ENCODE peak calls at places on chromosomes 12 and 14, in four cellular contexts. One of them, this sample, is unnamed.

GRCh38 chr14:51430600-51430999 is 190.6 kb downstream of the TMX1 start:
- DNase-seq in H9: no peak
- DNase-seq in H1: no peak
- DNase-seq in mesendoderm: no peak
- DNase-seq in this sample: no peak

GRCh38 chr12:50032516-50033316 is 7.4 kb upstream of the RACGAP1 start:
- DNase-seq in H9: peak; percentile 70
- DNase-seq in H1: peak; percentile 71
- DNase-seq in mesendoderm: peak; percentile 72
- DNase-seq in this sample: no peak

GRCh38 chr14:37559386-37559785 is 35.7 kb downstream of the FOXA1 start:
- DNase-seq in H9: no peak
- DNase-seq in H1: no peak
- DNase-seq in mesendoderm: peak; percentile 37
- DNase-seq in this sample: peak; percentile 23

GRCh38 chr12:120579179-120579578 is 2.0 kb downstream of the POP5 start:
- DNase-seq in H9: no peak
- DNase-seq in H1: no peak
- DNase-seq in mesendoderm: no peak
- DNase-seq in this sample: no peak

GRCh38 chr12:13687633-13688032 is 293.8 kb downstream of the GRIN2B start:
- DNase-seq in H9: no peak
- DNase-seq in H1: no peak
- DNase-seq in mesendoderm: no peak
- DNase-seq in this sample: no peak

GRCh38 chr14:83558946-83559345 is 1971.0 kb upstream of the FLRT2 start:
- DNase-seq in H9: no peak
- DNase-seq in H1: no peak
- DNase-seq in mesendoderm: no peak
- DNase-seq in this sample: no peak

GRCh38 chr14:61973981-61974380 is 211.8 kb downstream of the SNAPC1 start:
- DNase-seq in H9: no peak
- DNase-seq in H1: no peak
- DNase-seq in mesendoderm: no peak
- DNase-seq in this sample: peak; percentile 87

GRCh38 chr12:87074801-87075200 is 818.6 kb upstream of the MGAT4C start:
- DNase-seq in H9: no peak
- DNase-seq in H1: no peak
- DNase-seq in mesendoderm: no peak
- DNase-seq in this sample: peak; percentile 5

GRCh38 chr14:35215110-35215872 is 76.9 kb upstream of the PSMA6 start:
- DNase-seq in H9: no peak
- DNase-seq in H1: no peak
- DNase-seq in mesendoderm: peak; percentile 74
- DNase-seq in this sample: peak; percentile 80

GRCh38 chr14:53054457-53054856 is 98.7 kb downstream of the DDHD1 start:
- DNase-seq in H9: no peak
- DNase-seq in H1: no peak
- DNase-seq in mesendoderm: no peak
- DNase-seq in this sample: peak; percentile 67

GRCh38 chr12:12468575-12468974 is 94.1 kb downstream of the DUSP16 start:
- DNase-seq in H9: no peak
- DNase-seq in H1: no peak
- DNase-seq in mesendoderm: no peak
- DNase-seq in this sample: no peak

GRCh38 chr12:12719496-12719895 is 2.3 kb downstream of the CDKN1B start:
- DNase-seq in H9: no peak
- DNase-seq in H1: no peak
- DNase-seq in mesendoderm: no peak
- DNase-seq in this sample: no peak

DNA sequence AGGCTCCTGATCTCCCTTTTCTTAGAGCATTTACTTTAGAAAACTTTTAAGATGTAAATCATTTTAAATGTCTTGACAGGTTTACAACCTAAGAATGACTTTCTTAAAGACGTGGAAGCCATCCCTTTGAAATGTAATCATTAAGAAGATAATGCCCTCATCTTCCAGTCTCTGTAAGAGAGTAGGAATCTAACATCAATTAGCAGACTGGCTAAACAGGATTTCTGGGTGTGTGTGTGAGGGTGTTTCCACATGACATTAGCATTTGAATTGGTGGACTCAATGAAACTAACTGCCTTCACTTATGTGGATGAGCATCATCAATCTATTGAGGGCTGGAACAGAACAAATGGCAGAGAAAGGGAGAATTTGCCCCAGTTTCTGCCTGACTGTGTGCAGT is 329.5 kb downstream of the RPL10L start:
- DNase-seq in H9: peak; percentile 53
- DNase-seq in H1: no peak
- DNase-seq in mesendoderm: peak; percentile 90
- DNase-seq in this sample: no peak
- H3K56ac ChIP-seq in H9: no peak overlapping the region
- H3K56ac ChIP-seq in H1: no peak overlapping the region
- H3K56ac ChIP-seq in mesendoderm: no peak overlapping the region
- H3K56ac ChIP-seq in this sample: no peak overlapping the region

DNA sequence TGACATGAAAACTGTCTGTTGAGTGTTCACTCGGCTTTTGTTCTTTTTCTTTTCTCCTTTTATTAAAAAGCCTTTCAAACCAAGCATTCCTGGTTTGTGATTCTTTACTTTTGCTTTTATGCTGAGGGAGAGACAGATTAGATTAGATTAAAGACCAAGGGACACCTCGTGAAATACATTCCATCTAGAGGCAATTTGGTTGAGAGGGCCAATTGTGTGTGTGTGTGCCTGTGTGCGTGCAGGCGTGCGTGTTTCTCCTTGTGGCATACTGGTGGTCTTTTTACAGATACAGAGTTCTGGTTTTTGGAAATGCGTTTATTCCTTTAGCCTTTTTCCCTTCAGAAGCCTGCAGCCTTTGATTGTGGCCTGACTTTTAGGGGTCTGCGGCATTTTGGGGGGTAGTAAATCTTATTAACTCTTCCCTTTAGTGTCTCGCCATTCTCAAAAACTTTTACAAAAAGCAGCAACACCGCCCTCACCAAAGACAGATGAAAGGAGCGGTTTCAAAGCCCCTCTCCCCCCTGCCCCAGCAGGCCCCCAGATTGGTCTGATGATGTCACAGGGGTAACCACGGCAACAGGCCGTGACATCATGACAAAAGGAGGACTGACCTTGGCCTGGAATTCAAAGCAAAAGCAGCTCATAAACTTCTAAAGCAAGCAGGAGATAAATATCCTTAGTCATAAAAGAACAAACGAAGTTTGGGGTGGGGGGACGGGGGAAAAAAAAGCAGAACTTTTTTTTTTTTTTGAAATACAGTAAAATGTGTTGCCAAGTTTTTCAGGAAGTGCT is 84.1 kb upstream of the TBX3 start:
- DNase-seq in H9: no peak
- DNase-seq in H1: no peak
- DNase-seq in mesendoderm: no peak
- DNase-seq in this sample: peak; percentile 41
- H3K56ac ChIP-seq in H9: no peak overlapping the region
- H3K56ac ChIP-seq in H1: no peak overlapping the region
- H3K56ac ChIP-seq in mesendoderm: no peak overlapping the region
- H3K56ac ChIP-seq in this sample: peak overlapping the region; percentile 24

DNA sequence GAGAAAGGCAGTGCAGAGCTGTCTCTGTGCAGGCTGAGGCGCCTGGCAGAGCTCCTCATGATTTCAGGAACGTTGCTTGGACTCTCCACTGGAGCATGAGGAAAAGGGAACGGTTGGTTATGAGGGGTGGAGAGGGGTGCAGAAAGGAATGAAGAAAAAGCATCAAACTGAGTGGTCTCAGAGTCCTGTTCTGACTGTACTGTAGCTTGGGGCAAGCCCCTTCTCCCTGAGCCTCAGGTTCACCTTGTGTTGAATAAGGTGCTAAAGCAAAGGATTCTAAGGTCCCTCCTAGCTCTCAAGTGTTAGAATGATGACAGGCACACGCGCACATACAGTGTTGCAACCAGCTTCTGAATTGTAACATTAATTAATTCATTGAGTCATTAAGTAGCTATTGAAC is 125.2 kb upstream of the PARP11 start:
- DNase-seq in H9: no peak
- DNase-seq in H1: no peak
- DNase-seq in mesendoderm: no peak
- DNase-seq in this sample: no peak
- H3K56ac ChIP-seq in H9: no peak overlapping the region
- H3K56ac ChIP-seq in H1: no peak overlapping the region
- H3K56ac ChIP-seq in mesendoderm: no peak overlapping the region
- H3K56ac ChIP-seq in this sample: no peak overlapping the region

GRCh38 chr12:90301734-90302133 is 593.1 kb upstream of the ATP2B1 start:
- DNase-seq in H9: no peak
- DNase-seq in H1: no peak
- DNase-seq in mesendoderm: no peak
- DNase-seq in this sample: no peak
- H3K56ac ChIP-seq in H9: no peak overlapping the region
- H3K56ac ChIP-seq in H1: no peak overlapping the region
- H3K56ac ChIP-seq in mesendoderm: no peak overlapping the region
- H3K56ac ChIP-seq in this sample: no peak overlapping the region

DNA sequence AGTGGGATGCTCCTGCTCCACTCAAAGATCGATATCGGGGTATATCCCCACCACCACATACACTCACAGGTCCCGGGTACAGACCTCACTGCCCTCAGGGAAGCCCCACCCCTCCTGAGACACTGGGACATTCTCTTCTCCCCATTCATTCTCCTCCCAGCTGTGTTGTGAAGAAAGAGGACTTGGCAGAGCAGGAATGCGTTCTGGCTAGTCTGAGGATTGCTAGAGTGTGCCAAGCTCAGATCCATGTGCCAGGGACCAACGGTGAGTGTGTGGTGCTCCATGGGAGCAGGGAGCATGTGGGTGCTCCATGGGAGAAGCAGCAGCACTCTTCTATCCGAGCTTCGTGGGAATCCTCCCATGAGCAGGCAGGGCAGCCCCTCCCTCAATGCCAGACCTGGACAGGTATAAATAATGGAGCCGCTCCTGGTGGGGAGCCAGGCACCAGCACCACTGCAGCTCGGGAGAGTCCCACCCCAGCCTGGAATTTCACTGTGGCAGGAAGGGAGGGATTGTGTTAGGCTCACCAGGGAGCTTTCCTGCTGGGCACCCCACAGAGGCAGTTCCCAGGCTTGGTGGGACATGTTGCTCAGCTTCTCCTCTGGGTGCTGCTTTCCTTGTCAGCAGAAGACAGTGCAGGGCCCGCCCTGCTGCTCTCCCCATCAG is 2.3 kb upstream of the KRT5 start:
- DNase-seq in H9: peak; percentile 23
- DNase-seq in H1: peak; percentile 27
- DNase-seq in mesendoderm: no peak
- DNase-seq in this sample: no peak
- H3K56ac ChIP-seq in H9: no peak overlapping the region
- H3K56ac ChIP-seq in H1: no peak overlapping the region
- H3K56ac ChIP-seq in mesendoderm: no peak overlapping the region
- H3K56ac ChIP-seq in this sample: no peak overlapping the region

This sample was measured in IMR-90.